ENCODE peak calls at places on chromosome 1, in seven cellular contexts. One of them, this sample, is unnamed.

GRCh38 chr1:9872430-9873165 is 37.5 kb downstream of the CTNNBIP1 start:
- DNase-seq in breast epithelium: no peak
- DNase-seq in dorsolateral prefrontal cortex: no peak
- DNase-seq in WERI-Rb-1: peak
- DNase-seq in PC-9: no peak
- DNase-seq in lung: no peak
- DNase-seq in fibroblast of lung: peak
- DNase-seq in this sample: no peak

GRCh38 chr1:100287162-100287561 is 21.1 kb downstream of the RTCA start:
- DNase-seq in breast epithelium: no peak
- DNase-seq in dorsolateral prefrontal cortex: no peak
- DNase-seq in WERI-Rb-1: no peak
- DNase-seq in PC-9: no peak
- DNase-seq in lung: no peak
- DNase-seq in fibroblast of lung: no peak
- DNase-seq in this sample: no peak

GRCh38 chr1:92441316-92442311 is 45.1 kb downstream of the GFI1 start:
- DNase-seq in breast epithelium: no peak
- DNase-seq in dorsolateral prefrontal cortex: no peak
- DNase-seq in WERI-Rb-1: no peak
- DNase-seq in PC-9: peak
- DNase-seq in lung: no peak
- DNase-seq in fibroblast of lung: no peak
- DNase-seq in this sample: no peak

GRCh38 chr1:100921110-100921706 is 25.3 kb downstream of the SLC30A7 start:
- DNase-seq in breast epithelium: no peak
- DNase-seq in dorsolateral prefrontal cortex: no peak
- DNase-seq in WERI-Rb-1: no peak
- DNase-seq in PC-9: no peak
- DNase-seq in lung: no peak
- DNase-seq in fibroblast of lung: peak
- DNase-seq in this sample: peak

GRCh38 chr1:24151175-24151533 is 8.2 kb upstream of the IL22RA1 start:
- DNase-seq in breast epithelium: peak
- DNase-seq in dorsolateral prefrontal cortex: no peak
- DNase-seq in WERI-Rb-1: no peak
- DNase-seq in PC-9: no peak
- DNase-seq in lung: no peak
- DNase-seq in fibroblast of lung: no peak
- DNase-seq in this sample: no peak

GRCh38 chr1:240169188-240169587 is 77.5 kb downstream of the FMN2 start:
- DNase-seq in breast epithelium: no peak
- DNase-seq in dorsolateral prefrontal cortex: no peak
- DNase-seq in WERI-Rb-1: no peak
- DNase-seq in PC-9: no peak
- DNase-seq in lung: no peak
- DNase-seq in fibroblast of lung: peak
- DNase-seq in this sample: peak

GRCh38 chr1:16979475-16980327 is 719 bp downstream of the MFAP2 start:
- DNase-seq in breast epithelium: no peak
- DNase-seq in dorsolateral prefrontal cortex: no peak
- DNase-seq in WERI-Rb-1: no peak
- DNase-seq in PC-9: no peak
- DNase-seq in lung: no peak
- DNase-seq in fibroblast of lung: peak
- DNase-seq in this sample: peak

GRCh38 chr1:201222125-201222524 is 31.5 kb downstream of the IGFN1 start:
- DNase-seq in breast epithelium: no peak
- DNase-seq in dorsolateral prefrontal cortex: no peak
- DNase-seq in WERI-Rb-1: peak
- DNase-seq in PC-9: no peak
- DNase-seq in lung: peak
- DNase-seq in fibroblast of lung: no peak
- DNase-seq in this sample: no peak

GRCh38 chr1:232501856-232502255 is 128.1 kb downstream of the SIPA1L2 start:
- DNase-seq in breast epithelium: no peak
- DNase-seq in dorsolateral prefrontal cortex: no peak
- DNase-seq in WERI-Rb-1: no peak
- DNase-seq in PC-9: no peak
- DNase-seq in lung: no peak
- DNase-seq in fibroblast of lung: no peak
- DNase-seq in this sample: no peak

GRCh38 chr1:21762022-21762404 is 20.9 kb downstream of the USP48 start:
- DNase-seq in breast epithelium: no peak
- DNase-seq in dorsolateral prefrontal cortex: no peak
- DNase-seq in WERI-Rb-1: no peak
- DNase-seq in PC-9: no peak
- DNase-seq in lung: no peak
- DNase-seq in fibroblast of lung: no peak
- DNase-seq in this sample: no peak
- H3K27ac ChIP-seq in breast epithelium: no peak
- H3K27ac ChIP-seq in dorsolateral prefrontal cortex: no peak
- H3K27ac ChIP-seq in WERI-Rb-1: no peak
- H3K27ac ChIP-seq in PC-9: no peak
- H3K27ac ChIP-seq in lung: no peak
- H3K27ac ChIP-seq in fibroblast of lung: no peak
- H3K27ac ChIP-seq in this sample: no peak

DNA sequence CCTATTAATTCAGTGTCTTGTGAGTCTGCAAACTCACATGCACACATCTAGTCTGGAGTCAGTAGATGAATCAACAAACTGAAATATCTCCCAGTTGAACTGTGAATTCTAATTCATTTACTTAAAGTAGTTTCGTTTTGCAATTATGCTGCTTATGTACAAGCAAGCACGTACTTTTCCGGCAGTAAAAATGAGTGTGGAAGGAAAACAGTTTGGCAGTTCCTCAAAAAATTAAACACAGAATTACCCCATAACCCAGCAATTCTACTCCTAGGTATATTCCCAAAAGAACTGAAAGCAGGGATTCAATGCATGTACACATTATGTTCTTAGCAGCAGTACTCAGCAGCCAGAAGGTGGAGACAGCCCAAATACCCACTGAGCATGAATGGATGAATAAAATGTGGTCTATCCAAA is 49.3 kb downstream of the GNB1 start:
- DNase-seq in breast epithelium: no peak
- DNase-seq in dorsolateral prefrontal cortex: no peak
- DNase-seq in WERI-Rb-1: no peak
- DNase-seq in PC-9: no peak
- DNase-seq in lung: no peak
- DNase-seq in fibroblast of lung: no peak
- DNase-seq in this sample: no peak
- TF ChIP-seq CTCF in breast epithelium: no peak
- TF ChIP-seq CTCF in dorsolateral prefrontal cortex: no peak
- TF ChIP-seq CTCF in WERI-Rb-1: no peak
- TF ChIP-seq CTCF in PC-9: no peak
- TF ChIP-seq CTCF in lung: no peak
- TF ChIP-seq CTCF in fibroblast of lung: peak
- TF ChIP-seq CTCF in this sample: peak

GRCh38 chr1:30886710-30887428 is 21.7 kb downstream of the SDC3 start:
- DNase-seq in breast epithelium: peak
- DNase-seq in dorsolateral prefrontal cortex: no peak
- DNase-seq in WERI-Rb-1: no peak
- DNase-seq in PC-9: no peak
- DNase-seq in lung: no peak
- DNase-seq in fibroblast of lung: no peak
- DNase-seq in this sample: no peak

GRCh38 chr1:30887485-30888315 is 20.9 kb downstream of the SDC3 start:
- DNase-seq in breast epithelium: peak
- DNase-seq in dorsolateral prefrontal cortex: no peak
- DNase-seq in WERI-Rb-1: no peak
- DNase-seq in PC-9: no peak
- DNase-seq in lung: no peak
- DNase-seq in fibroblast of lung: peak
- DNase-seq in this sample: no peak

GRCh38 chr1:30888975-30889374 is 19.6 kb downstream of the SDC3 start:
- DNase-seq in breast epithelium: no peak
- DNase-seq in dorsolateral prefrontal cortex: no peak
- DNase-seq in WERI-Rb-1: no peak
- DNase-seq in PC-9: no peak
- DNase-seq in lung: no peak
- DNase-seq in fibroblast of lung: no peak
- DNase-seq in this sample: no peak

GRCh38 chr1:30889506-30889905 is 19.1 kb downstream of the SDC3 start:
- DNase-seq in breast epithelium: no peak
- DNase-seq in dorsolateral prefrontal cortex: no peak
- DNase-seq in WERI-Rb-1: no peak
- DNase-seq in PC-9: no peak
- DNase-seq in lung: no peak
- DNase-seq in fibroblast of lung: peak
- DNase-seq in this sample: no peak

GRCh38 chr1:30888391-30888790 is 20.2 kb downstream of the SDC3 start:
- DNase-seq in breast epithelium: peak
- DNase-seq in dorsolateral prefrontal cortex: peak
- DNase-seq in WERI-Rb-1: no peak
- DNase-seq in PC-9: no peak
- DNase-seq in lung: no peak
- DNase-seq in fibroblast of lung: peak
- DNase-seq in this sample: no peak
- H3K27ac ChIP-seq in breast epithelium: peak
- H3K27ac ChIP-seq in dorsolateral prefrontal cortex: no peak
- H3K27ac ChIP-seq in WERI-Rb-1: peak
- H3K27ac ChIP-seq in PC-9: no peak
- H3K27ac ChIP-seq in lung: no peak
- H3K27ac ChIP-seq in fibroblast of lung: peak
- H3K27ac ChIP-seq in this sample: no peak

GRCh38 chr1:32240140-32240951 is 6.7 kb upstream of the FAM167B start:
- DNase-seq in breast epithelium: peak
- DNase-seq in dorsolateral prefrontal cortex: peak
- DNase-seq in WERI-Rb-1: no peak
- DNase-seq in PC-9: peak
- DNase-seq in lung: peak
- DNase-seq in fibroblast of lung: peak
- DNase-seq in this sample: peak
- TF ChIP-seq CTCF in breast epithelium: peak
- TF ChIP-seq CTCF in dorsolateral prefrontal cortex: peak
- TF ChIP-seq CTCF in WERI-Rb-1: no peak
- TF ChIP-seq CTCF in PC-9: no peak
- TF ChIP-seq CTCF in lung: peak
- TF ChIP-seq CTCF in fibroblast of lung: peak
- TF ChIP-seq CTCF in this sample: peak

GRCh38 chr1:236065509-236066005 is 667 bp upstream of the NID1 start:
- DNase-seq in breast epithelium: no peak
- DNase-seq in dorsolateral prefrontal cortex: no peak
- DNase-seq in WERI-Rb-1: no peak
- DNase-seq in PC-9: no peak
- DNase-seq in lung: no peak
- DNase-seq in fibroblast of lung: no peak
- DNase-seq in this sample: no peak

GRCh38 chr1:236066054-236066453 is 1.2 kb upstream of the NID1 start:
- DNase-seq in breast epithelium: no peak
- DNase-seq in dorsolateral prefrontal cortex: no peak
- DNase-seq in WERI-Rb-1: no peak
- DNase-seq in PC-9: no peak
- DNase-seq in lung: no peak
- DNase-seq in fibroblast of lung: no peak
- DNase-seq in this sample: no peak

GRCh38 chr1:236064674-236065508 is at the start of gene NID1:
- DNase-seq in breast epithelium: peak
- DNase-seq in dorsolateral prefrontal cortex: no peak
- DNase-seq in WERI-Rb-1: peak
- DNase-seq in PC-9: no peak
- DNase-seq in lung: peak
- DNase-seq in fibroblast of lung: peak
- DNase-seq in this sample: peak

GRCh38 chr1:236067854-236068454 is 3.1 kb upstream of the NID1 start:
- DNase-seq in breast epithelium: no peak
- DNase-seq in dorsolateral prefrontal cortex: no peak
- DNase-seq in WERI-Rb-1: no peak
- DNase-seq in PC-9: no peak
- DNase-seq in lung: no peak
- DNase-seq in fibroblast of lung: peak
- DNase-seq in this sample: no peak

GRCh38 chr1:236066828-236067386 is 2.0 kb upstream of the NID1 start:
- DNase-seq in breast epithelium: no peak
- DNase-seq in dorsolateral prefrontal cortex: no peak
- DNase-seq in WERI-Rb-1: no peak
- DNase-seq in PC-9: no peak
- DNase-seq in lung: peak
- DNase-seq in fibroblast of lung: no peak
- DNase-seq in this sample: no peak
- H3K27ac ChIP-seq in breast epithelium: peak
- H3K27ac ChIP-seq in dorsolateral prefrontal cortex: no peak
- H3K27ac ChIP-seq in WERI-Rb-1: no peak
- H3K27ac ChIP-seq in PC-9: no peak
- H3K27ac ChIP-seq in lung: peak
- H3K27ac ChIP-seq in fibroblast of lung: no peak
- H3K27ac ChIP-seq in this sample: no peak

This sample was measured in A673.